ENCODE peak calls at places on chromosomes 4 and X, in eight cellular contexts. D is fibroblast of pulmonary artery, X is CD14-positive monocyte, H is thoracic aorta, N is foreskin fibroblast, B is endothelial cell, K is bronchial epithelial cell, W is heart left ventricle. J is an unnamed sample.

GRCh38 chr4:158793021-158793420 is 24.2 kb downstream of the FNIP2 start:
- DNase-seq in D (no peak), X (no peak), H (no peak), N (no peak), B (no peak), K (peak; percentile 87), W (no peak), J (no peak)

GRCh38 chrX:154526901-154527675 is 11.1 kb upstream of the FAM3A start:
- DNase-seq in D (peak; percentile 82), X (peak; percentile 52), H (no peak), N (peak; percentile 62), B (peak; percentile 64), K (peak; percentile 76), W (peak; percentile 73), J (peak; percentile 47)

GRCh38 chrX:38220936-38221386 is 290 bp upstream of the SRPX start:
- DNase-seq in D (peak; percentile 77), X (no peak), H (no peak), N (no peak), B (no peak), K (no peak), W (no peak), J (no peak)

GRCh38 chr4:8215641-8216442 is 16.8 kb downstream of the SH3TC1 start:
- DNase-seq in D (no peak), X (no peak), H (no peak), N (no peak), B (no peak), K (no peak), W (no peak), J (no peak)

GRCh38 chr4:82630079-82630478 is 68.3 kb upstream of the TMEM150C start:
- DNase-seq in D (no peak), X (no peak), H (no peak), N (no peak), B (no peak), K (no peak), W (no peak), J (no peak)

GRCh38 chr4:121380448-121381147 is at the start of gene QRFPR:
- DNase-seq in D (no peak), X (no peak), H (no peak), N (no peak), B (peak; percentile 38), K (peak; percentile 12), W (peak; percentile 64), J (peak; percentile 25)

GRCh38 chr4:80989921-80990544 is 40.5 kb upstream of the BMP3 start:
- DNase-seq in D (peak; percentile 80), X (no peak), H (no peak), N (peak; percentile 35), B (peak; percentile 40), K (peak; percentile 65), W (no peak), J (peak; percentile 17)

GRCh38 chrX:15739886-15740285 is 1.8 kb downstream of the CA5B start:
- DNase-seq in D (peak; percentile 14), X (no peak), H (no peak), N (no peak), B (no peak), K (no peak), W (no peak), J (no peak)

GRCh38 chr4:57280481-57280880 is 170.3 kb upstream of the IGFBP7 start:
- DNase-seq in D (no peak), X (no peak), H (no peak), N (no peak), B (no peak), K (no peak), W (no peak), J (no peak)

GRCh38 chrX:114584434-114584943 is 603 bp downstream of the HTR2C start:
- DNase-seq in D (no peak), X (no peak), H (no peak), N (no peak), B (peak; percentile 31), K (no peak), W (no peak), J (peak; percentile 45)

GRCh38 chr4:13765535-13765934 is 138.0 kb upstream of the BOD1L1 start:
- DNase-seq in D (peak; percentile 43), X (no peak), H (no peak), N (no peak), B (no peak), K (no peak), W (no peak), J (no peak)

GRCh38 chr4:113434247-113434587 is 327.3 kb downstream of the CAMK2D start:
- DNase-seq in D (peak; percentile 57), X (no peak), H (no peak), N (no peak), B (no peak), K (peak; percentile 29), W (no peak), J (no peak)

GRCh38 chr4:183173580-183174526 is 74.8 kb downstream of the WWC2 start:
- DNase-seq in D (peak; percentile 38), X (no peak), H (no peak), N (no peak), B (no peak), K (no peak), W (no peak), J (no peak)

GRCh38 chr4:183287677-183288076 is 32.4 kb downstream of the CLDN22 start:
- DNase-seq in D (no peak), X (no peak), H (no peak), N (no peak), B (no peak), K (no peak), W (no peak), J (no peak)

GRCh38 chr4:11483076-11483475 is 54.4 kb upstream of the HS3ST1 start:
- DNase-seq in D (peak; percentile 39), X (no peak), H (no peak), N (no peak), B (no peak), K (peak; percentile 76), W (no peak), J (no peak)

GRCh38 chr4:71189471-71189870 is 149.3 kb upstream of the SLC4A4 start:
- DNase-seq in D (no peak), X (no peak), H (no peak), N (no peak), B (no peak), K (peak; percentile 47), W (no peak), J (no peak)

GRCh38 chrX:70434352-70434866 is 10.2 kb upstream of the DLG3 start:
- DNase-seq in D (peak; percentile 73), X (peak; percentile 56), H (peak; percentile 54), N (peak; percentile 74), B (peak; percentile 73), K (peak; percentile 63), W (peak; percentile 91), J (no peak)

GRCh38 chr4:104860227-104861123 is 286.2 kb upstream of the TET2 start:
- DNase-seq in D (peak; percentile 82), X (no peak), H (no peak), N (peak; percentile 1), B (peak; percentile 70), K (peak; percentile 79), W (no peak), J (peak; percentile 25)

GRCh38 chr4:56976878-56977320 is 507 bp downstream of the NOA1 start:
- DNase-seq in D (no peak), X (no peak), H (no peak), N (peak; percentile 12), B (no peak), K (peak; percentile 50), W (peak; percentile 52), J (no peak)

GRCh38 chr4:68874507-68874906 is 58.7 kb downstream of the UGT2B10 start:
- DNase-seq in D (no peak), X (no peak), H (no peak), N (no peak), B (no peak), K (peak; percentile 38), W (no peak), J (no peak)

GRCh38 chr4:7956306-7957112 is 16.8 kb upstream of the AFAP1 start:
- DNase-seq in D (peak; percentile 75), X (no peak), H (no peak), N (peak; percentile 79), B (no peak), K (peak; percentile 51), W (peak; percentile 57), J (no peak)

GRCh38 chrX:28888421-28888820 is 301.2 kb downstream of the IL1RAPL1 start:
- DNase-seq in D (peak; percentile 51), X (no peak), H (no peak), N (no peak), B (no peak), K (no peak), W (no peak), J (no peak)

GRCh38 chr4:37561803-37562207 is 124.4 kb downstream of the RELL1 start:
- DNase-seq in D (peak; percentile 73), X (no peak), H (no peak), N (no peak), B (no peak), K (peak; percentile 99), W (no peak), J (no peak)

GRCh38 chr4:108484187-108484586 is 136.2 kb upstream of the RPL34 start:
- DNase-seq in D (no peak), X (no peak), H (no peak), N (no peak), B (no peak), K (peak; percentile 15), W (no peak), J (no peak)

GRCh38 chrX:55127692-55128091 is 38.9 kb downstream of the PAGE2 start:
- DNase-seq in D (peak; percentile 58), X (no peak), H (no peak), N (no peak), B (no peak), K (peak; percentile 40), W (no peak), J (no peak)

GRCh38 chr4:87042986-87043820 is 108.4 kb downstream of the AFF1 start:
- DNase-seq in D (no peak), X (no peak), H (no peak), N (no peak), B (no peak), K (no peak), W (no peak), J (no peak)

GRCh38 chr4:26916195-26916594 is 55.6 kb downstream of the STIM2 start:
- DNase-seq in D (peak; percentile 22), X (no peak), H (no peak), N (peak; percentile 8), B (no peak), K (no peak), W (no peak), J (no peak)

GRCh38 chrX:136623400-136623799 is 24.6 kb upstream of the CD40LG start:
- DNase-seq in D (no peak), X (no peak), H (no peak), N (no peak), B (no peak), K (no peak), W (no peak), J (no peak)

GRCh38 chrX:115494133-115494532 is 66.8 kb upstream of the PLS3 start:
- DNase-seq in D (no peak), X (no peak), H (no peak), N (peak; percentile 0), B (no peak), K (no peak), W (no peak), J (no peak)

GRCh38 chrX:147476008-147476407 is 435.7 kb upstream of the FMR1 start:
- DNase-seq in D (peak; percentile 0), X (no peak), H (no peak), N (no peak), B (peak; percentile 37), K (peak; percentile 0), W (no peak), J (no peak)

J was measured in iPS DF 19.7.